ENCODE peak calls at places on chromosomes 1 and 21, in ten cellular contexts. A is body of pancreas, W is right atrium auricular region, D is kidney epithelial cell, B is cardiac fibroblast, M is brain microvascular endothelial cell, E is WERI-Rb-1, Z is H1, S is lower lobe of right lung, P is breast epithelium. J is an unnamed sample.

GRCh38 chr1:61641578-61642336 is 83.2 kb downstream of the TM2D1 start:
- DNase-seq in A (peak; percentile 73), W (peak; percentile 91), D (no peak), B (peak; percentile 87), M (peak; percentile 62), E (peak; percentile 72), Z (peak; percentile 51), S (peak; percentile 83), P (peak; percentile 77), J (peak; percentile 68)

GRCh38 chr1:1200876-1201810 is 5.2 kb downstream of the TNFRSF18 start:
- DNase-seq in A (peak; percentile 25), W (no peak), D (no peak), B (peak; percentile 65), M (peak; percentile 29), E (peak; percentile 58), Z (no peak), S (peak; percentile 55), P (no peak), J (peak; percentile 23)

GRCh38 chr1:167819849-167820683 is 93.9 kb downstream of the ADCY10 start:
- DNase-seq in A (peak; percentile 74), W (peak; percentile 81), D (peak; percentile 67), B (peak; percentile 92), M (peak; percentile 95), E (no peak), Z (no peak), S (peak; percentile 76), P (peak; percentile 69), J (peak; percentile 86)

GRCh38 chr1:51907079-51907702 is 28.7 kb upstream of the NRDC start:
- DNase-seq in A (no peak), W (no peak), D (no peak), B (peak; percentile 14), M (no peak), E (peak; percentile 43), Z (no peak), S (no peak), P (no peak), J (no peak)

GRCh38 chr1:167474191-167474641 is 44.1 kb downstream of the CD247 start:
- DNase-seq in A (no peak), W (no peak), D (no peak), B (no peak), M (no peak), E (peak; percentile 24), Z (no peak), S (no peak), P (peak; percentile 30), J (no peak)

GRCh38 chr1:43933386-43934278 is at the start of gene ARTN:
- DNase-seq in A (peak; percentile 72), W (no peak), D (no peak), B (peak; percentile 6), M (no peak), E (no peak), Z (no peak), S (no peak), P (no peak), J (no peak)

GRCh38 chr1:1347026-1347595 is 2.1 kb downstream of the DVL1 start:
- DNase-seq in A (no peak), W (no peak), D (no peak), B (no peak), M (no peak), E (no peak), Z (no peak), S (no peak), P (no peak), J (no peak)

GRCh38 chr21:14901482-14901958 is 163.3 kb downstream of the NRIP1 start:
- DNase-seq in A (no peak), W (no peak), D (peak; percentile 98), B (peak; percentile 24), M (peak; percentile 45), E (no peak), Z (no peak), S (no peak), P (no peak), J (no peak)

GRCh38 chr1:201779351-201779880 is 49.5 kb upstream of the IPO9 start:
- DNase-seq in A (no peak), W (no peak), D (no peak), B (no peak), M (no peak), E (no peak), Z (no peak), S (no peak), P (no peak), J (no peak)

GRCh38 chr1:27570383-27570755 is 33.6 kb downstream of the AHDC1 start:
- DNase-seq in A (no peak), W (peak; percentile 58), D (no peak), B (no peak), M (no peak), E (no peak), Z (no peak), S (no peak), P (no peak), J (no peak)

GRCh38 chr1:27571439-27572018 is 32.4 kb downstream of the AHDC1 start:
- DNase-seq in A (peak; percentile 81), W (no peak), D (no peak), B (no peak), M (no peak), E (no peak), Z (no peak), S (no peak), P (no peak), J (no peak)

GRCh38 chr1:27570823-27571222 is 33.1 kb downstream of the AHDC1 start:
- DNase-seq in A (no peak), W (no peak), D (no peak), B (no peak), M (no peak), E (no peak), Z (no peak), S (no peak), P (no peak), J (no peak)

GRCh38 chr1:27572679-27573426 is 31.1 kb downstream of the AHDC1 start:
- DNase-seq in A (no peak), W (peak; percentile 75), D (no peak), B (no peak), M (peak; percentile 54), E (no peak), Z (no peak), S (no peak), P (no peak), J (peak; percentile 68)

DNA sequence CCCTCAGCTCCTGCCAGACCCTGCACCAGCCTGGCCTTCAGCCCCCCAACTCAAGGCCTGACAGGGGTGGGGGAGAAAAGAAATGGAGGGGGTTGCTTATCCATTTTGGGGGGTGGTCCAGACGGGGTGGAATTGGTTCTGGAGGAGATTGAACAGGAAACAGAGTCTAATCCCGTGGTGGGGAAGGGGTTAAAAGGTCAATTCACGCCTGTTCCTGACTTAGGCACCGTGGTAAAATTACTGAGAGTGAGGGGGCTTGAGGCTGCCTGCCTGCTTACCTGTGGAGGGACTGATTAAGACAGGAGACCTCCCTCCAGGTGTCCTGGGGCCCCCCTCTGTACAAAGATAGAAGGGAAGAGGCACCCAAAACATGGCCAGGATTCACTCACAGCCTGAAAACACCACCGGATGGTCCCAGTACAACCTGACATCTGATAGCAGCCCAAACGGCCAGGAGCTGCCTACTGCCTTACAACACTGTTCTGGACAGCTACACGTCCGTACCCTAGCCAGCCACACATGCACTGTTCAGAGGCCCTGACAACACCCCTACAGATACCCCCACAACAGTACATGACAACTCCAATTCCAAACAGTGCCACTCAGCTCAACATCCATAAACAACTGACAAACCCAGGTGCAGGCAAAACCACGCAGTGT is 31.8 kb downstream of the AHDC1 start:
- DNase-seq in A (no peak), W (peak; percentile 66), D (no peak), B (no peak), M (no peak), E (no peak), Z (no peak), S (no peak), P (no peak), J (no peak)
- H3K4me3 ChIP-seq in A (no peak overlapping the region), W (no peak overlapping the region), D (no peak overlapping the region), B (no peak overlapping the region), M (no peak overlapping the region), E (no peak overlapping the region), Z (peak overlapping the region; percentile 4), S (no peak overlapping the region), P (peak overlapping the region; percentile 5), J (no peak overlapping the region)

GRCh38 chr1:248858096-248858890 is 592 bp downstream of the ZNF692 start:
- DNase-seq in A (peak; percentile 85), W (peak; percentile 65), D (no peak), B (peak; percentile 68), M (peak; percentile 35), E (peak; percentile 76), Z (peak; percentile 39), S (peak; percentile 85), P (peak; percentile 86), J (peak; percentile 68)
- TF ChIP-seq CTCF in A (peak; percentile 59), W (peak; percentile 58), D (peak; percentile 64), B (peak; percentile 26), M (peak; percentile 44), E (peak; percentile 84), Z (peak; percentile 78), S (peak; percentile 48), P (peak; percentile 40), J (peak; percentile 60)

GRCh38 chr1:197149340-197149739 is 2.9 kb upstream of the ASPM start:
- DNase-seq in A (no peak), W (no peak), D (no peak), B (no peak), M (no peak), E (no peak), Z (no peak), S (no peak), P (no peak), J (no peak)

GRCh38 chr1:197152662-197153061 is 6.2 kb upstream of the ASPM start:
- DNase-seq in A (no peak), W (no peak), D (no peak), B (no peak), M (no peak), E (no peak), Z (no peak), S (no peak), P (no peak), J (no peak)

GRCh38 chr1:197150336-197151005 is 4.0 kb upstream of the ASPM start:
- DNase-seq in A (no peak), W (no peak), D (no peak), B (no peak), M (no peak), E (no peak), Z (no peak), S (no peak), P (no peak), J (no peak)

GRCh38 chr1:197146108-197147095 is at the start of gene ASPM:
- DNase-seq in A (peak; percentile 95), W (peak; percentile 95), D (peak; percentile 83), B (peak; percentile 96), M (peak; percentile 95), E (peak; percentile 100), Z (peak; percentile 81), S (peak; percentile 96), P (peak; percentile 92), J (peak; percentile 97)

DNA sequence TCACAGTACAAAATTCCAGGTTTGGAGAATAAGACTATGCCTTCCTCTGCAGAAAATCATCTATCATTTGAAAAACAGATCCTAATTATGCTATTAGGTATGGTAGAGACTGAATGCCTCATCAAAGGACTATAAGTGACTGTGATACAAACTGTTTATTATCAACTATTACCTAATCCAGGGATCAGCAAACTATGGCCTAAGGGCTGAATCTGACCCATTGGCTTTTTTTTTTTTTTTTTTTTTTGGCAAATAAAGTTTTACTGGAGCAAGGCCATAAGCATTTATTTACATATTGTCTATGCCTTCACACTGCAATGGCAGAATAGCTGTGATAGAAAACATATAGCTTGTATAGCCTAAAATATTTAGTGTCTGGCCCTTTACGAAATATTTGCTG is 4.7 kb upstream of the ASPM start:
- DNase-seq in A (no peak), W (no peak), D (no peak), B (no peak), M (no peak), E (no peak), Z (no peak), S (no peak), P (no peak), J (no peak)
- H3K4me3 ChIP-seq in A (no peak overlapping the region), W (no peak overlapping the region), D (no peak overlapping the region), B (no peak overlapping the region), M (no peak overlapping the region), E (no peak overlapping the region), Z (no peak overlapping the region), S (no peak overlapping the region), P (no peak overlapping the region), J (no peak overlapping the region)

GRCh38 chr1:58923090-58923470 is 139.2 kb upstream of the JUN start:
- DNase-seq in A (no peak), W (no peak), D (no peak), B (no peak), M (no peak), E (no peak), Z (no peak), S (no peak), P (no peak), J (no peak)
- TF ChIP-seq CTCF in A (no peak), W (no peak), D (no peak), B (no peak), M (no peak), E (no peak), Z (no peak), S (no peak), P (no peak), J (no peak)

J was measured in BE2C.